ENCODE peak calls at places on chromosome X, in nine cellular contexts. O, L, X, N, T, I, M, D and F are unnamed samples.
A peak's percentile ranks its signal among the peaks of the same experiment; 100 is the strongest.

GRCh38 chrX:115889121-115889890 is 281.2 kb upstream of the AGTR2 start:
- DNase-seq in O (no peak), N (no peak), X (no peak), M (peak; percentile 76), T (no peak), D (no peak), I (no peak), L (no peak), F (peak; percentile 56)

GRCh38 chrX:10769165-10769564 is 148.8 kb upstream of the MID1 start:
- DNase-seq in X (peak; percentile 36), T (peak; percentile 40), L (no peak), N (peak; percentile 41), O (no peak), I (no peak), D (no peak), M (no peak), F (no peak)

GRCh38 chrX:30995060-30995700 is 76.7 kb downstream of the FTHL17 start:
- DNase-seq in O (no peak), I (no peak), T (no peak), M (no peak), X (no peak), N (no peak), D (no peak), L (no peak), F (no peak)

GRCh38 chrX:154401045-154401799 is 3.0 kb downstream of the RPL10 start:
- DNase-seq in X (no peak), T (peak; percentile 41), O (no peak), I (no peak), L (no peak), N (peak; percentile 48), M (no peak), D (no peak), F (no peak)

GRCh38 chrX:153794897-153795816 is 689 bp downstream of the SSR4 start:
- DNase-seq in L (no peak), N (peak; percentile 9), O (no peak), M (no peak), X (no peak), I (no peak), T (no peak), D (no peak), F (no peak)

GRCh38 chrX:132271330-132271729 is 52.1 kb upstream of the RAP2C start:
- DNase-seq in L (no peak), D (peak; percentile 61), T (no peak), M (no peak), O (no peak), N (peak; percentile 66), X (no peak), I (no peak), F (no peak)

GRCh38 chrX:126141014-126141413 is 25.1 kb downstream of the DCAF12L2 start:
- DNase-seq in D (no peak), N (no peak), T (no peak), O (no peak), X (no peak), L (no peak), M (no peak), I (no peak), F (no peak)

GRCh38 chrX:8091526-8091925 is 79.5 kb downstream of the VCX2 start:
- DNase-seq in T (no peak), O (no peak), L (no peak), I (no peak), X (no peak), M (no peak), N (no peak), D (no peak), F (no peak)

GRCh38 chrX:125326599-125326998 is 6.9 kb downstream of the TEX13C start:
- DNase-seq in L (no peak), X (no peak), T (no peak), N (no peak), O (no peak), I (no peak), D (no peak), M (no peak), F (no peak)

GRCh38 chrX:57900961-57901360 is 9.3 kb downstream of the ZXDA start:
- DNase-seq in D (no peak), T (peak; percentile 42), M (no peak), O (no peak), L (no peak), I (no peak), N (peak; percentile 67), X (no peak), F (no peak)

GRCh38 chrX:9534686-9535085 is 69.8 kb downstream of the TBL1X start:
- DNase-seq in L (peak; percentile 36), D (peak; percentile 13), N (peak; percentile 66), X (no peak), I (no peak), O (no peak), M (no peak), T (peak; percentile 11), F (no peak)

GRCh38 chrX:145213504-145213903 is 33.8 kb upstream of the SPANXN1 start:
- DNase-seq in T (no peak), O (no peak), N (no peak), X (peak; percentile 3), M (no peak), D (no peak), L (no peak), I (no peak), F (no peak)

GRCh38 chrX:70354726-70355125 is 64.8 kb downstream of the KIF4A start:
- DNase-seq in M (no peak), L (no peak), N (no peak), T (no peak), I (no peak), D (no peak), O (no peak), X (no peak), F (no peak)

GRCh38 chrX:56784666-56785065 is 55.6 kb downstream of the NBDY start:
- DNase-seq in T (no peak), X (no peak), O (no peak), D (no peak), I (peak; percentile 33), M (no peak), L (no peak), N (no peak), F (peak; percentile 27)

GRCh38 chrX:11480626-11481025 is 185.1 kb downstream of the ARHGAP6 start:
- DNase-seq in L (no peak), X (no peak), O (no peak), D (no peak), N (no peak), M (no peak), T (no peak), I (no peak), F (no peak)

GRCh38 chrX:154436597-154437397 is at the start of gene GDI1:
- DNase-seq in T (peak; percentile 47), L (no peak), I (peak; percentile 75), O (peak; percentile 46), D (no peak), X (peak; percentile 91), M (peak; percentile 90), N (peak; percentile 23), F (peak; percentile 82)

GRCh38 chrX:131789664-131790063 is 233.4 kb upstream of the STK26 start:
- DNase-seq in I (no peak), D (no peak), L (no peak), M (no peak), N (no peak), X (no peak), O (no peak), T (no peak), F (no peak)

GRCh38 chrX:13933851-13934250 is 95.8 kb downstream of the GEMIN8 start:
- DNase-seq in L (no peak), T (no peak), O (no peak), D (no peak), I (no peak), X (no peak), M (no peak), N (no peak), F (no peak)

GRCh38 chrX:77937291-77937690 is 26.8 kb downstream of the ATP7A start:
- DNase-seq in L (peak; percentile 7), N (peak; percentile 74), D (no peak), X (no peak), T (peak; percentile 5), M (no peak), I (no peak), O (no peak), F (no peak)

GRCh38 chrX:102846544-102847236 is 90.4 kb upstream of the RAB40AL start:
- DNase-seq in X (no peak), M (no peak), O (no peak), T (peak; percentile 71), D (no peak), I (no peak), N (peak; percentile 20), L (no peak), F (no peak)

GRCh38 chrX:153970398-153971123 is 1.1 kb downstream of the HCFC1 start:
- DNase-seq in O (no peak), I (peak; percentile 86), L (peak; percentile 63), T (peak; percentile 39), D (no peak), N (peak; percentile 75), M (peak; percentile 90), X (peak; percentile 77), F (peak; percentile 82)

GRCh38 chrX:119429471-119429870 is 30.3 kb downstream of the SLC25A43 start:
- DNase-seq in L (no peak), O (no peak), N (no peak), T (no peak), I (no peak), D (no peak), M (no peak), X (no peak), F (no peak)

GRCh38 chrX:71996826-71997225 is 86.2 kb downstream of the NHSL2 start:
- DNase-seq in I (no peak), N (peak; percentile 79), M (no peak), O (no peak), T (peak; percentile 7), X (no peak), D (no peak), L (no peak), F (peak; percentile 91)

GRCh38 chrX:137151403-137151802 is 117.6 kb upstream of the GPR101 start:
- DNase-seq in I (no peak), O (no peak), N (no peak), D (no peak), X (no peak), L (no peak), M (no peak), T (no peak), F (no peak)
- TF ChIP-seq CTCF in I (no peak), O (no peak), N (no peak), D (no peak), X (no peak), L (no peak), M (no peak), T (no peak), F (no peak)

GRCh38 chrX:133868687-133869086 is 116.7 kb downstream of the GPC3 start:
- DNase-seq in N (no peak), D (no peak), M (no peak), I (no peak), T (no peak), X (peak; percentile 11), L (no peak), O (no peak), F (no peak)
- TF ChIP-seq CTCF in N (no peak), D (no peak), M (no peak), I (no peak), T (no peak), X (no peak), L (no peak), O (no peak), F (no peak)

GRCh38 chrX:135707880-135708279 is 5.6 kb upstream of the CT45A1 start:
- DNase-seq in L (no peak), X (peak; percentile 52), M (no peak), N (no peak), O (peak; percentile 58), D (no peak), I (no peak), T (no peak), F (no peak)
- TF ChIP-seq CTCF in L (peak; percentile 13), X (peak; percentile 56), M (peak; percentile 17), N (no peak), O (peak; percentile 46), D (no peak), I (no peak), T (peak; percentile 52), F (no peak)

GRCh38 chrX:28177202-28177601 is 196.0 kb upstream of the DCAF8L1 start:
- DNase-seq in I (no peak), O (peak; percentile 33), X (peak; percentile 21), M (no peak), L (no peak), D (no peak), T (no peak), N (no peak), F (no peak)
- TF ChIP-seq CTCF in I (no peak), O (peak; percentile 60), X (peak; percentile 57), M (no peak), L (no peak), D (no peak), T (peak; percentile 10), N (peak; percentile 3), F (no peak)